ENCODE peak calls at places on chromosomes 4 and X, in four cellular contexts. C is H1, E is mesenchymal stem cell, Y is mesendoderm. K is an unnamed sample.

GRCh38 chr4:19631814-19632213 is 619.9 kb upstream of the SLIT2 start:
- DNase-seq in C (no peak), E (no peak), Y (no peak), K (no peak)

GRCh38 chr4:73832651-73833237 is 3.7 kb upstream of the CXCL6 start:
- DNase-seq in C (no peak), E (no peak), Y (no peak), K (peak; percentile 56)

GRCh38 chr4:8112036-8112576 is 46.5 kb downstream of the ABLIM2 start:
- DNase-seq in C (no peak), E (no peak), Y (no peak), K (no peak)

GRCh38 chr4:176790398-176790797 is 2.3 kb downstream of the VEGFC start:
- DNase-seq in C (no peak), E (no peak), Y (no peak), K (no peak)

GRCh38 chr4:98341309-98341708 is 80.1 kb downstream of the RAP1GDS1 start:
- DNase-seq in C (no peak), E (peak; percentile 19), Y (peak; percentile 54), K (peak; percentile 48)

GRCh38 chr4:4575284-4576211 is 33.7 kb upstream of the STX18 start:
- DNase-seq in C (peak; percentile 54), E (peak; percentile 72), Y (peak; percentile 94), K (peak; percentile 18)

GRCh38 chrX:124239911-124240310 is 92.5 kb upstream of the TEX13D start:
- DNase-seq in C (no peak), E (no peak), Y (no peak), K (no peak)

GRCh38 chr4:6470502-6471302 is 1.7 kb downstream of the PPP2R2C start:
- DNase-seq in C (no peak), E (peak; percentile 13), Y (peak; percentile 30), K (peak; percentile 7)

GRCh38 chr4:181569553-181569952 is 673.6 kb upstream of the TENM3 start:
- DNase-seq in C (no peak), E (peak; percentile 17), Y (peak; percentile 66), K (peak; percentile 65)

GRCh38 chrX:94045724-94046123 is 371.7 kb downstream of the FAM133A start:
- DNase-seq in C (no peak), E (no peak), Y (no peak), K (no peak)

GRCh38 chr4:8393593-8394038 is 46.9 kb downstream of the ACOX3 start:
- DNase-seq in C (no peak), E (peak; percentile 96), Y (peak; percentile 48), K (peak; percentile 97)

GRCh38 chr4:8699063-8699385 is 106.5 kb downstream of the CPZ start:
- DNase-seq in C (no peak), E (no peak), Y (no peak), K (no peak)

GRCh38 chrX:65596270-65596669 is 61.7 kb upstream of the LAS1L start:
- DNase-seq in C (no peak), E (peak; percentile 75), Y (peak; percentile 50), K (peak; percentile 49)

GRCh38 chrX:107537815-107538214 is 88.4 kb downstream of the FRMPD3 start:
- DNase-seq in C (no peak), E (peak; percentile 46), Y (peak; percentile 67), K (peak; percentile 50)

GRCh38 chr4:35820026-35820425 is 424.3 kb downstream of the ARAP2 start:
- DNase-seq in C (no peak), E (no peak), Y (no peak), K (no peak)

GRCh38 chr4:176307591-176307920 is 12.2 kb upstream of the SPCS3 start:
- DNase-seq in C (no peak), E (no peak), Y (no peak), K (no peak)

GRCh38 chr4:54440394-54441223 is 211.5 kb downstream of the PDGFRA start:
- DNase-seq in C (no peak), E (peak; percentile 54), Y (peak; percentile 47), K (peak; percentile 34)

GRCh38 chr4:168848977-168849687 is 160.9 kb downstream of the CBR4 start:
- DNase-seq in C (no peak), E (peak; percentile 47), Y (peak; percentile 84), K (peak; percentile 59)

GRCh38 chr4:179164642-179165338 is 1722.6 kb upstream of the AGA start:
- DNase-seq in C (no peak), E (no peak), Y (no peak), K (no peak)

GRCh38 chrX:70030242-70030823 is 19.4 kb downstream of the AWAT2 start:
- DNase-seq in C (no peak), E (peak; percentile 29), Y (peak; percentile 74), K (peak; percentile 49)

GRCh38 chr4:183360161-183360919 is 38.1 kb upstream of the CLDN24 start:
- DNase-seq in C (no peak), E (peak; percentile 65), Y (peak; percentile 42), K (peak; percentile 23)

GRCh38 chr4:188061083-188061482 is 48.3 kb downstream of the TRIML2 start:
- DNase-seq in C (no peak), E (no peak), Y (peak; percentile 16), K (no peak)

GRCh38 chrX:148500428-148501120 is at the start of gene AFF2:
- DNase-seq in C (no peak), E (peak; percentile 30), Y (peak; percentile 38), K (no peak)

GRCh38 chr4:3375688-3376087 is 66.1 kb upstream of the HGFAC start:
- DNase-seq in C (no peak), E (peak; percentile 46), Y (no peak), K (peak; percentile 89)

GRCh38 chr4:40731792-40732245 is 17.9 kb upstream of the NSUN7 start:
- DNase-seq in C (no peak), E (peak; percentile 17), Y (no peak), K (no peak)

GRCh38 chr4:35711127-35711526 is 533.2 kb downstream of the ARAP2 start:
- DNase-seq in C (no peak), E (no peak), Y (no peak), K (no peak)

GRCh38 chr4:34850983-34851382 is 1393.3 kb downstream of the ARAP2 start:
- DNase-seq in C (no peak), E (peak; percentile 33), Y (no peak), K (no peak)

GRCh38 chr4:136861081-136861480 is 671.2 kb downstream of the PCDH18 start:
- DNase-seq in C (no peak), E (no peak), Y (peak; percentile 18), K (peak; percentile 9)

GRCh38 chrX:25156323-25156722 is 140.6 kb upstream of the ARX start:
- DNase-seq in C (no peak), E (peak; percentile 0), Y (no peak), K (no peak)

GRCh38 chr4:4356106-4357041 is 30.5 kb upstream of the NSG1 start:
- DNase-seq in C (no peak), E (no peak), Y (no peak), K (no peak)

GRCh38 chr4:139630991-139631390 is 34.6 kb upstream of the MGST2 start:
- DNase-seq in C (no peak), E (no peak), Y (peak; percentile 46), K (no peak)

GRCh38 chr4:120018786-120019185 is 47.9 kb downstream of the MAD2L1 start:
- DNase-seq in C (no peak), E (no peak), Y (no peak), K (peak; percentile 57)

GRCh38 chr4:67580577-67580976 is 22.1 kb downstream of the STAP1 start:
- DNase-seq in C (no peak), E (no peak), Y (no peak), K (no peak)

GRCh38 chr4:130336585-130337217 is 1240.7 kb downstream of the C4orf33 start:
- DNase-seq in C (no peak), E (peak; percentile 3), Y (peak; percentile 31), K (peak; percentile 20)

GRCh38 chr4:80221161-80221560 is 23.9 kb downstream of the PRDM8 start:
- DNase-seq in C (no peak), E (peak; percentile 25), Y (no peak), K (peak; percentile 61)

GRCh38 chr4:54872246-54872645 is 214.5 kb downstream of the KIT start:
- DNase-seq in C (no peak), E (peak; percentile 10), Y (peak; percentile 6), K (peak; percentile 35)

GRCh38 chr4:100284302-100284701 is 94.0 kb upstream of the DDIT4L start:
- DNase-seq in C (no peak), E (no peak), Y (no peak), K (no peak)

GRCh38 chr4:83440148-83440814 is 15.3 kb downstream of the HELQ start:
- DNase-seq in C (no peak), E (no peak), Y (no peak), K (no peak)
- H3K4ac ChIP-seq in C (no peak overlapping the region), E (no peak overlapping the region), Y (no peak overlapping the region), K (no peak overlapping the region)

GRCh38 chr4:102868782-102869568 is at the start of gene CISD2:
- DNase-seq in C (peak; percentile 66), E (peak; percentile 92), Y (peak; percentile 97), K (peak; percentile 85)

GRCh38 chr4:102867278-102868152 is 1.3 kb upstream of the CISD2 start:
- DNase-seq in C (no peak), E (no peak), Y (no peak), K (no peak)

GRCh38 chr4:102871772-102872171 is 3.0 kb downstream of the CISD2 start:
- DNase-seq in C (no peak), E (peak; percentile 29), Y (peak; percentile 6), K (no peak)

GRCh38 chr4:102869569-102870227 is 906 bp downstream of the CISD2 start:
- DNase-seq in C (no peak), E (no peak), Y (no peak), K (peak; percentile 2)

GRCh38 chr4:102868153-102868781 is 525 bp upstream of the CISD2 start:
- DNase-seq in C (no peak), E (no peak), Y (no peak), K (no peak)
- H3K4ac ChIP-seq in C (peak overlapping the region; percentile 46), E (peak overlapping the region; percentile 88), Y (peak overlapping the region; percentile 37), K (peak overlapping the region; percentile 37)

GRCh38 chrX:10173331-10173900 is 16.6 kb downstream of the CLCN4 start:
- DNase-seq in C (peak; percentile 58), E (peak; percentile 96), Y (peak; percentile 96), K (peak; percentile 89)
- H3K4ac ChIP-seq in C (no peak overlapping the region), E (no peak overlapping the region), Y (no peak overlapping the region), K (peak overlapping the region; percentile 85)

GRCh38 chr4:78217557-78217956 is 160.4 kb downstream of the FRAS1 start:
- DNase-seq in C (no peak), E (no peak), Y (no peak), K (no peak)
- H3K4ac ChIP-seq in C (no peak overlapping the region), E (no peak overlapping the region), Y (peak overlapping the region; percentile 55), K (no peak overlapping the region)

GRCh38 chr4:52862605-52863236 is 604 bp downstream of the RASL11B start:
- DNase-seq in C (no peak), E (no peak), Y (peak; percentile 29), K (no peak)
- H3K4ac ChIP-seq in C (peak overlapping the region; percentile 39), E (no peak overlapping the region), Y (peak overlapping the region; percentile 41), K (peak overlapping the region; percentile 71)

GRCh38 chrX:49053223-49054072 is 5.4 kb upstream of the CCDC120 start:
- DNase-seq in C (no peak), E (peak; percentile 68), Y (peak; percentile 86), K (peak; percentile 43)

GRCh38 chrX:49059209-49060191 is 701 bp downstream of the CCDC120 start:
- DNase-seq in C (no peak), E (no peak), Y (no peak), K (no peak)

GRCh38 chrX:49058794-49059193 is at the start of gene CCDC120:
- DNase-seq in C (no peak), E (no peak), Y (peak; percentile 49), K (no peak)

GRCh38 chrX:49054073-49054762 is 4.6 kb upstream of the CCDC120 start:
- DNase-seq in C (no peak), E (no peak), Y (no peak), K (no peak)
- H3K4ac ChIP-seq in C (peak overlapping the region; percentile 69), E (no peak overlapping the region), Y (no peak overlapping the region), K (peak overlapping the region; percentile 72)

K was measured in IMR-90.